ENCODE peak calls at places on chromosomes 5 and 9, in nine cellular contexts. One of them, this sample, is unnamed.

GRCh38 chr5:15499528-15500325 is at the start of gene FBXL7:
- DNase-seq in Caco-2: no peak
- DNase-seq in psoas muscle: peak
- DNase-seq in AG04449: no peak
- DNase-seq in amniotic stem cell: peak
- DNase-seq in effector CD4-positive, alpha-beta T cell: no peak
- DNase-seq in caudate nucleus: peak
- DNase-seq in keratinocyte: no peak
- DNase-seq in GM19239: no peak
- DNase-seq in this sample: peak

GRCh38 chr5:130963798-130964197 is 201.3 kb downstream of the HINT1 start:
- DNase-seq in Caco-2: no peak
- DNase-seq in psoas muscle: no peak
- DNase-seq in AG04449: no peak
- DNase-seq in amniotic stem cell: no peak
- DNase-seq in effector CD4-positive, alpha-beta T cell: no peak
- DNase-seq in caudate nucleus: no peak
- DNase-seq in keratinocyte: no peak
- DNase-seq in GM19239: no peak
- DNase-seq in this sample: no peak

GRCh38 chr5:180792287-180792964 is 10.2 kb downstream of the MGAT1 start:
- DNase-seq in Caco-2: no peak
- DNase-seq in psoas muscle: no peak
- DNase-seq in AG04449: no peak
- DNase-seq in amniotic stem cell: no peak
- DNase-seq in effector CD4-positive, alpha-beta T cell: no peak
- DNase-seq in caudate nucleus: no peak
- DNase-seq in keratinocyte: no peak
- DNase-seq in GM19239: no peak
- DNase-seq in this sample: no peak

GRCh38 chr9:118586978-118587377 is 782.3 kb downstream of the BRINP1 start:
- DNase-seq in Caco-2: no peak
- DNase-seq in psoas muscle: no peak
- DNase-seq in AG04449: no peak
- DNase-seq in amniotic stem cell: no peak
- DNase-seq in effector CD4-positive, alpha-beta T cell: no peak
- DNase-seq in caudate nucleus: no peak
- DNase-seq in keratinocyte: no peak
- DNase-seq in GM19239: no peak
- DNase-seq in this sample: no peak

GRCh38 chr9:127205952-127206351 is 58.6 kb upstream of the GARNL3 start:
- DNase-seq in Caco-2: no peak
- DNase-seq in psoas muscle: no peak
- DNase-seq in AG04449: no peak
- DNase-seq in amniotic stem cell: no peak
- DNase-seq in effector CD4-positive, alpha-beta T cell: no peak
- DNase-seq in caudate nucleus: no peak
- DNase-seq in keratinocyte: no peak
- DNase-seq in GM19239: no peak
- DNase-seq in this sample: no peak

GRCh38 chr5:66987540-66987939 is 209.1 kb downstream of the CD180 start:
- DNase-seq in Caco-2: no peak
- DNase-seq in psoas muscle: no peak
- DNase-seq in AG04449: no peak
- DNase-seq in amniotic stem cell: no peak
- DNase-seq in effector CD4-positive, alpha-beta T cell: no peak
- DNase-seq in caudate nucleus: no peak
- DNase-seq in keratinocyte: no peak
- DNase-seq in GM19239: no peak
- DNase-seq in this sample: no peak

GRCh38 chr9:134585746-134586706 is 55.6 kb upstream of the COL5A1 start:
- DNase-seq in Caco-2: no peak
- DNase-seq in psoas muscle: no peak
- DNase-seq in AG04449: no peak
- DNase-seq in amniotic stem cell: peak
- DNase-seq in effector CD4-positive, alpha-beta T cell: no peak
- DNase-seq in caudate nucleus: no peak
- DNase-seq in keratinocyte: no peak
- DNase-seq in GM19239: no peak
- DNase-seq in this sample: no peak

GRCh38 chr5:154223320-154223719 is 32.8 kb downstream of the GALNT10 start:
- DNase-seq in Caco-2: no peak
- DNase-seq in psoas muscle: no peak
- DNase-seq in AG04449: no peak
- DNase-seq in amniotic stem cell: no peak
- DNase-seq in effector CD4-positive, alpha-beta T cell: no peak
- DNase-seq in caudate nucleus: no peak
- DNase-seq in keratinocyte: no peak
- DNase-seq in GM19239: no peak
- DNase-seq in this sample: no peak

GRCh38 chr5:31657315-31657714 is 18.4 kb downstream of the PDZD2 start:
- DNase-seq in Caco-2: no peak
- DNase-seq in psoas muscle: no peak
- DNase-seq in AG04449: no peak
- DNase-seq in amniotic stem cell: no peak
- DNase-seq in effector CD4-positive, alpha-beta T cell: no peak
- DNase-seq in caudate nucleus: no peak
- DNase-seq in keratinocyte: no peak
- DNase-seq in GM19239: no peak
- DNase-seq in this sample: no peak